ENCODE peak calls at places on chromosomes 12 and 14, in eight cellular contexts. One of them, this sample, is unnamed.
A peak's percentile ranks its signal among the peaks of the same experiment; 100 is the strongest.

GRCh38 chr12:105427883-105428282 is 97.4 kb downstream of the C12orf75 start:
- DNase-seq in tibial nerve: no peak
- DNase-seq in tibial artery: no peak
- DNase-seq in upper lobe of right lung: no peak
- DNase-seq in IMR-90: peak; percentile 33
- DNase-seq in psoas muscle: no peak
- DNase-seq in uterus: no peak
- DNase-seq in A549: no peak
- DNase-seq in this sample: peak; percentile 63

GRCh38 chr12:112146123-112146522 is 20.8 kb downstream of the TRAFD1 start:
- DNase-seq in tibial nerve: no peak
- DNase-seq in tibial artery: no peak
- DNase-seq in upper lobe of right lung: no peak
- DNase-seq in IMR-90: no peak
- DNase-seq in psoas muscle: no peak
- DNase-seq in uterus: no peak
- DNase-seq in A549: no peak
- DNase-seq in this sample: no peak

GRCh38 chr14:95256011-95256775 is 63.5 kb downstream of the CLMN start:
- DNase-seq in tibial nerve: no peak
- DNase-seq in tibial artery: no peak
- DNase-seq in upper lobe of right lung: no peak
- DNase-seq in IMR-90: no peak
- DNase-seq in psoas muscle: no peak
- DNase-seq in uterus: no peak
- DNase-seq in A549: no peak
- DNase-seq in this sample: no peak

GRCh38 chr12:119621878-119622277 is 28.3 kb downstream of the TMEM233 start:
- DNase-seq in tibial nerve: no peak
- DNase-seq in tibial artery: no peak
- DNase-seq in upper lobe of right lung: no peak
- DNase-seq in IMR-90: no peak
- DNase-seq in psoas muscle: no peak
- DNase-seq in uterus: no peak
- DNase-seq in A549: no peak
- DNase-seq in this sample: no peak

GRCh38 chr14:64732066-64732465 is 27.8 kb downstream of the PLEKHG3 start:
- DNase-seq in tibial nerve: no peak
- DNase-seq in tibial artery: peak; percentile 55
- DNase-seq in upper lobe of right lung: peak; percentile 42
- DNase-seq in IMR-90: no peak
- DNase-seq in psoas muscle: no peak
- DNase-seq in uterus: no peak
- DNase-seq in A549: no peak
- DNase-seq in this sample: no peak

GRCh38 chr12:89464974-89465592 is 59.5 kb downstream of the GALNT4 start:
- DNase-seq in tibial nerve: no peak
- DNase-seq in tibial artery: no peak
- DNase-seq in upper lobe of right lung: no peak
- DNase-seq in IMR-90: peak; percentile 16
- DNase-seq in psoas muscle: no peak
- DNase-seq in uterus: no peak
- DNase-seq in A549: no peak
- DNase-seq in this sample: no peak

GRCh38 chr14:91378945-91379932 is 38.4 kb downstream of the CCDC88C start:
- DNase-seq in tibial nerve: no peak
- DNase-seq in tibial artery: no peak
- DNase-seq in upper lobe of right lung: no peak
- DNase-seq in IMR-90: no peak
- DNase-seq in psoas muscle: no peak
- DNase-seq in uterus: no peak
- DNase-seq in A549: no peak
- DNase-seq in this sample: no peak

GRCh38 chr12:103196467-103196866 is 239.0 kb downstream of the ASCL1 start:
- DNase-seq in tibial nerve: no peak
- DNase-seq in tibial artery: no peak
- DNase-seq in upper lobe of right lung: no peak
- DNase-seq in IMR-90: no peak
- DNase-seq in psoas muscle: no peak
- DNase-seq in uterus: no peak
- DNase-seq in A549: no peak
- DNase-seq in this sample: no peak

GRCh38 chr14:85587152-85587697 is 57.3 kb downstream of the FLRT2 start:
- DNase-seq in tibial nerve: no peak
- DNase-seq in tibial artery: no peak
- DNase-seq in upper lobe of right lung: no peak
- DNase-seq in IMR-90: peak; percentile 63
- DNase-seq in psoas muscle: no peak
- DNase-seq in uterus: no peak
- DNase-seq in A549: peak; percentile 46
- DNase-seq in this sample: no peak

GRCh38 chr12:89544730-89545184 is 18.9 kb upstream of the POC1B start:
- DNase-seq in tibial nerve: no peak
- DNase-seq in tibial artery: no peak
- DNase-seq in upper lobe of right lung: peak; percentile 63
- DNase-seq in IMR-90: no peak
- DNase-seq in psoas muscle: peak; percentile 37
- DNase-seq in uterus: no peak
- DNase-seq in A549: peak; percentile 69
- DNase-seq in this sample: peak; percentile 24

GRCh38 chr12:131092911-131093901 is 139.5 kb downstream of the ADGRD1 start:
- DNase-seq in tibial nerve: no peak
- DNase-seq in tibial artery: peak; percentile 61
- DNase-seq in upper lobe of right lung: peak; percentile 51
- DNase-seq in IMR-90: no peak
- DNase-seq in psoas muscle: peak; percentile 9
- DNase-seq in uterus: peak; percentile 10
- DNase-seq in A549: no peak
- DNase-seq in this sample: no peak

GRCh38 chr12:124335426-124336183 is 40.7 kb downstream of the RFLNA start:
- DNase-seq in tibial nerve: no peak
- DNase-seq in tibial artery: no peak
- DNase-seq in upper lobe of right lung: no peak
- DNase-seq in IMR-90: no peak
- DNase-seq in psoas muscle: no peak
- DNase-seq in uterus: no peak
- DNase-seq in A549: no peak
- DNase-seq in this sample: no peak

GRCh38 chr12:104526320-104526719 is 69.6 kb downstream of the CHST11 start:
- DNase-seq in tibial nerve: no peak
- DNase-seq in tibial artery: no peak
- DNase-seq in upper lobe of right lung: no peak
- DNase-seq in IMR-90: no peak
- DNase-seq in psoas muscle: no peak
- DNase-seq in uterus: no peak
- DNase-seq in A549: no peak
- DNase-seq in this sample: no peak

GRCh38 chr12:130299574-130299973 is 38.1 kb upstream of the PIWIL1 start:
- DNase-seq in tibial nerve: no peak
- DNase-seq in tibial artery: no peak
- DNase-seq in upper lobe of right lung: no peak
- DNase-seq in IMR-90: no peak
- DNase-seq in psoas muscle: no peak
- DNase-seq in uterus: no peak
- DNase-seq in A549: no peak
- DNase-seq in this sample: no peak

GRCh38 chr12:76143343-76144252 is 59.1 kb upstream of the NAP1L1 start:
- DNase-seq in tibial nerve: no peak
- DNase-seq in tibial artery: no peak
- DNase-seq in upper lobe of right lung: no peak
- DNase-seq in IMR-90: no peak
- DNase-seq in psoas muscle: no peak
- DNase-seq in uterus: no peak
- DNase-seq in A549: no peak
- DNase-seq in this sample: no peak

GRCh38 chr12:128982933-128983332 is 129.7 kb downstream of the GLT1D1 start:
- DNase-seq in tibial nerve: no peak
- DNase-seq in tibial artery: no peak
- DNase-seq in upper lobe of right lung: no peak
- DNase-seq in IMR-90: no peak
- DNase-seq in psoas muscle: no peak
- DNase-seq in uterus: no peak
- DNase-seq in A549: no peak
- DNase-seq in this sample: no peak

GRCh38 chr14:77376380-77376770 is 519 bp downstream of the TMED8 start:
- DNase-seq in tibial nerve: peak; percentile 9
- DNase-seq in tibial artery: no peak
- DNase-seq in upper lobe of right lung: peak; percentile 70
- DNase-seq in IMR-90: no peak
- DNase-seq in psoas muscle: peak; percentile 26
- DNase-seq in uterus: peak; percentile 21
- DNase-seq in A549: peak; percentile 15
- DNase-seq in this sample: peak; percentile 7

GRCh38 chr12:93790472-93791152 is 113.4 kb downstream of the CRADD start:
- DNase-seq in tibial nerve: no peak
- DNase-seq in tibial artery: no peak
- DNase-seq in upper lobe of right lung: no peak
- DNase-seq in IMR-90: peak; percentile 89
- DNase-seq in psoas muscle: no peak
- DNase-seq in uterus: no peak
- DNase-seq in A549: peak; percentile 60
- DNase-seq in this sample: peak; percentile 94

DNA sequence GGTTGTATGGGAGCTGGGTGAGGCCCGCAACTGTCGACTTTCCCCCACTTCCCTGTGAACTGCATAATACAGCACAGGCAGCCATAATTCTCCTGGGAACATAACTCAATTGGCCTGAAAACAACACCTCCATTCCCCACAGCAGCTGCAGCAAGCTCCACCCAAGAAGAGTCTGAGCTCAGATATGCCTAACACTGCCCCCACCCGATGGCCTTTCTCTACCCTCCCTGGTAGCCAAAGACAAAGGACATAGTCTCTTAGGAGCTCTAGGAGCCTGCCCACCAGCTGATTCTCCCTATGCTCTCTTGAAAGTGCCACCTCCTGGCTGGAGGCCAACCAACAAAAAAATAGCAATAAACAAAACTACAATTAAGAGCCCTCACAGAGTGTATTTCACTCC is 542.7 kb upstream of the LMO3 start:
- DNase-seq in tibial nerve: no peak
- DNase-seq in tibial artery: no peak
- DNase-seq in upper lobe of right lung: peak; percentile 39
- DNase-seq in IMR-90: no peak
- DNase-seq in psoas muscle: no peak
- DNase-seq in uterus: no peak
- DNase-seq in A549: peak; percentile 9
- DNase-seq in this sample: no peak
- TF ChIP-seq CTCF in tibial nerve: no peak
- TF ChIP-seq CTCF in tibial artery: no peak
- TF ChIP-seq CTCF in upper lobe of right lung: no peak
- TF ChIP-seq CTCF in IMR-90: no peak
- TF ChIP-seq CTCF in psoas muscle: no peak
- TF ChIP-seq CTCF in uterus: no peak
- TF ChIP-seq CTCF in A549: no peak
- TF ChIP-seq CTCF in this sample: no peak

DNA sequence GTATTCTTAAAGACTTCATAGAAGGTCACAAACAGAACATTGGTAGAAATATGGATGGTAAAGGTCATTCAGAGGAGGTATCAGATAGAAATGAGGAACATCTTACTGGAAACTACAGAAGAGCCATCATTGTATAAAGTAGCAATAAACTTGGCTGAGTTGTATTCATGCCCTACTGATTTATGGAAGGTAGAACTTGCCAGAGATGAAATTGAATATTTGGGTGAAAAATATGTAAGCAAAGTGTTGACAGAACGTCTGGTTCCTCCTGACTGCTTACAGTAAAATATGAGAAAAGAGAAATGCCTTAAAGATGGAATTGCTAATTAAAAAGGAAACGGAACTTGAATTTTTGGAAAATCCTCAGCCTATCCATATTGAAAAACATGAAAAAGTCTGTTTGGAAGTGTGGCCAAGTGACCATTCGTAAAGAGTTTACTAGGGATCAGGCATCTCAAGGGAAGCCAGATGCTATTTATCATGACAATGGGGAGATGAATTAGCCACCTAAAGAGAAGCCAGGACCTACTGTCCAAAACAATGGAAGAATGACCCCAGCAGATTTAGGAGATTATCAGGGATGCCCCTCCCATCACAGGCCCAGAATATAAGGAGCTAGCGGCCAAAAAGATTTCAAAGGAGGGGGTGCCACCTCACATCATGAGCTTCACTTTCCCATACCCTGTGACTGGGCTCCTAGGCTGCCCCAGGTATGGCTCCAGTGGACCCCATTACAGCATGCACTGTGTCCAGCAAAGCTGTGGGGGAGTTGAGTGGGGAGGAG is 189.3 kb downstream of the ITPR2 start:
- DNase-seq in tibial nerve: no peak
- DNase-seq in tibial artery: no peak
- DNase-seq in upper lobe of right lung: no peak
- DNase-seq in IMR-90: no peak
- DNase-seq in psoas muscle: no peak
- DNase-seq in uterus: no peak
- DNase-seq in A549: no peak
- DNase-seq in this sample: no peak
- H3K27ac ChIP-seq in tibial nerve: no peak overlapping the region
- H3K27ac ChIP-seq in tibial artery: no peak overlapping the region
- H3K27ac ChIP-seq in upper lobe of right lung: no peak overlapping the region
- H3K27ac ChIP-seq in IMR-90: no peak overlapping the region
- H3K27ac ChIP-seq in psoas muscle: no peak overlapping the region
- H3K27ac ChIP-seq in uterus: no peak overlapping the region
- H3K27ac ChIP-seq in A549: no peak overlapping the region
- H3K27ac ChIP-seq in this sample: no peak overlapping the region

DNA sequence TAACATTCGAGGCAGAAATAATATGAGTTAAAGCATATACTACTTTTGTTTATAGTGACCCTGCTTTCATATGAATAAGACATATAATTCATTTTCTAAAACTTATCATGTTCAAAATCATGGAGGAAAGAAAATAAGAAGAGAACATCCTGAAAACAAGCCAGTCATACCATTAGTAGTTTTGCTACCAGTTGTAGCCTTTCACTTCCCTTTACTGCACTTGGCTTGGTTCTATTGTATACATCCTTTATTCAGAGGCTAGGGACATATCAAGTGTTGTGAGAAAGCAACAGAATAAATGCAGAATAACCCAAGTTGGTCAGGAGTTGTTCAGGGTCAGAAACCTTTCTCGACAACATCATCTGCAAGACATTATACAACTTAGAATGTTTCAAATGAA is 598.7 kb downstream of the SOX5 start:
- DNase-seq in tibial nerve: no peak
- DNase-seq in tibial artery: no peak
- DNase-seq in upper lobe of right lung: no peak
- DNase-seq in IMR-90: no peak
- DNase-seq in psoas muscle: no peak
- DNase-seq in uterus: no peak
- DNase-seq in A549: no peak
- DNase-seq in this sample: no peak
- TF ChIP-seq CTCF in tibial nerve: no peak
- TF ChIP-seq CTCF in tibial artery: no peak
- TF ChIP-seq CTCF in upper lobe of right lung: no peak
- TF ChIP-seq CTCF in IMR-90: no peak
- TF ChIP-seq CTCF in psoas muscle: no peak
- TF ChIP-seq CTCF in uterus: no peak
- TF ChIP-seq CTCF in A549: no peak
- TF ChIP-seq CTCF in this sample: no peak

DNA sequence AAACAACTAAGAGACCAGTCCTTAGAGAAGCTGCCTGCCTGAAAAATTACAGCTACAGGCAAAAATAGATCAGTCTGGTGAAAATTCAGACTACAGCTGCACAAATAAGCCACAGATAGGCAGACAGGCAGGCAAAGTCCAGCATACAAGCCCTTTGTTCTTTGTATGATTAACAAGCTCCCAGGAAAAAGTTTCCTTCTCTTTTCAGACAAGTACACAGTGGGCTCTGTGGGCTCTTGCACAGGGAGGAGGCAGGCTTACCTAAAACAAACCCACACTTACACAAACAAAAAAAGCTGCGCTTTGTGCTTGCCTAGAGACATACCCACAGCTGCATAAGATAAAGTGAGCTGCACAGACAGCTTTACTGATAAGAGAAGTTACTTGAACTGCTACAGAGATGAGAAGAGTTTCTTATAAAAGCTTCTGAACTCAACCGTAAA is 7.7 kb downstream of the OR6C68 start:
- DNase-seq in tibial nerve: no peak
- DNase-seq in tibial artery: no peak
- DNase-seq in upper lobe of right lung: no peak
- DNase-seq in IMR-90: no peak
- DNase-seq in psoas muscle: no peak
- DNase-seq in uterus: no peak
- DNase-seq in A549: no peak
- DNase-seq in this sample: no peak
- H3K27ac ChIP-seq in tibial nerve: no peak overlapping the region
- H3K27ac ChIP-seq in tibial artery: no peak overlapping the region
- H3K27ac ChIP-seq in upper lobe of right lung: no peak overlapping the region
- H3K27ac ChIP-seq in IMR-90: no peak overlapping the region
- H3K27ac ChIP-seq in psoas muscle: no peak overlapping the region
- H3K27ac ChIP-seq in uterus: no peak overlapping the region
- H3K27ac ChIP-seq in A549: no peak overlapping the region
- H3K27ac ChIP-seq in this sample: no peak overlapping the region